ENCODE peak calls at places on chromosome 1, in four cellular contexts. D is glutamatergic neuron; G is activated CD8-positive, alpha-beta T cell treated with anti-CD3 and anti-CD28 coated beads for 36 hours; A is ascending aorta. V is an unnamed sample.

GRCh38 chr1:37177230-37177864 is 143.0 kb upstream of the GRIK3 start:
- DNase-seq in D (peak), G (peak), A (no peak), V (peak)

GRCh38 chr1:8026153-8026975 is at the start of gene ERRFI1:
- DNase-seq in D (peak), G (peak), A (peak), V (peak)

GRCh38 chr1:161274874-161275273 is 16.3 kb downstream of the PCP4L1 start:
- DNase-seq in D (peak), G (no peak), A (no peak), V (no peak)

GRCh38 chr1:220901906-220902305 is 22.7 kb downstream of the HLX start:
- DNase-seq in D (no peak), G (no peak), A (no peak), V (no peak)

GRCh38 chr1:194717941-194718340 is 1531.5 kb upstream of the B3GALT2 start:
- DNase-seq in D (no peak), G (no peak), A (no peak), V (no peak)

GRCh38 chr1:224759570-224760562 is 143.7 kb downstream of the CNIH3 start:
- DNase-seq in D (no peak), G (no peak), A (no peak), V (no peak)

GRCh38 chr1:2322065-2322571 is 69.2 kb downstream of the MORN1 start:
- DNase-seq in D (no peak), G (no peak), A (peak), V (no peak)

GRCh38 chr1:79531790-79532189 is 525.3 kb upstream of the ADGRL4 start:
- DNase-seq in D (no peak), G (no peak), A (no peak), V (no peak)

GRCh38 chr1:45012639-45013278 is 705 bp downstream of the UROD start:
- DNase-seq in D (peak), G (peak), A (peak), V (peak)

GRCh38 chr1:53084589-53084971 is 22.6 kb downstream of the PODN start:
- DNase-seq in D (no peak), G (no peak), A (no peak), V (no peak)

GRCh38 chr1:94962745-94963265 is 35.9 kb upstream of the CNN3 start:
- DNase-seq in D (no peak), G (peak), A (no peak), V (peak)

GRCh38 chr1:156102634-156103511 is 11.6 kb upstream of the LMNA start:
- DNase-seq in D (no peak), G (no peak), A (peak), V (no peak)

GRCh38 chr1:33810571-33810970 is 53.3 kb upstream of the HMGB4 start:
- DNase-seq in D (no peak), G (no peak), A (no peak), V (no peak)

GRCh38 chr1:27705545-27705944 is 20.2 kb upstream of the FAM76A start:
- DNase-seq in D (no peak), G (no peak), A (no peak), V (no peak)

GRCh38 chr1:177586429-177586828 is 383.4 kb downstream of the SEC16B start:
- DNase-seq in D (no peak), G (no peak), A (no peak), V (no peak)

GRCh38 chr1:194873328-194873923 is 1687.0 kb upstream of the B3GALT2 start:
- DNase-seq in D (no peak), G (no peak), A (no peak), V (no peak)

GRCh38 chr1:171286032-171286705 is 27.8 kb upstream of the FMO4 start:
- DNase-seq in D (no peak), G (no peak), A (no peak), V (peak)

GRCh38 chr1:176949033-176949662 is 215.4 kb downstream of the ASTN1 start:
- DNase-seq in D (peak), G (peak), A (no peak), V (peak)

GRCh38 chr1:84736445-84736844 is 46.2 kb upstream of the SSX2IP start:
- DNase-seq in D (no peak), G (no peak), A (no peak), V (no peak)

GRCh38 chr1:23726669-23727068 is 16.6 kb upstream of the ELOA start:
- DNase-seq in D (no peak), G (no peak), A (no peak), V (no peak)

GRCh38 chr1:22364326-22364650 is 87.4 kb upstream of the ZBTB40 start:
- DNase-seq in D (no peak), G (no peak), A (no peak), V (no peak)

GRCh38 chr1:28505406-28506187 is at the start of gene RCC1:
- DNase-seq in D (peak), G (peak), A (peak), V (peak)

GRCh38 chr1:147072371-147073061 is 99.8 kb downstream of the PRKAB2 start:
- DNase-seq in D (peak), G (peak), A (no peak), V (no peak)

GRCh38 chr1:168583571-168583970 is 7.2 kb downstream of the XCL1 start:
- DNase-seq in D (no peak), G (no peak), A (no peak), V (no peak)

GRCh38 chr1:33185541-33185940 is 3.7 kb upstream of the TRIM62 start:
- DNase-seq in D (no peak), G (no peak), A (no peak), V (no peak)

GRCh38 chr1:201955009-201955749 is at the start of gene TIMM17A:
- DNase-seq in D (peak), G (peak), A (peak), V (peak)

GRCh38 chr1:33500547-33500946 is 28.1 kb downstream of the ZSCAN20 start:
- DNase-seq in D (no peak), G (no peak), A (no peak), V (no peak)

GRCh38 chr1:225940385-225941151 is 452 bp downstream of the LEFTY2 start:
- DNase-seq in D (no peak), G (no peak), A (no peak), V (no peak)

GRCh38 chr1:43912607-43913006 is 21.0 kb upstream of the ARTN start:
- DNase-seq in D (no peak), G (no peak), A (peak), V (no peak)

GRCh38 chr1:154696001-154696400 is 88.0 kb upstream of the ADAR start:
- DNase-seq in D (no peak), G (no peak), A (no peak), V (no peak)
- TF ChIP-seq CTCF in D (peak), G (no peak), A (no peak), V (no peak)

GRCh38 chr1:198072177-198072576 is 84.6 kb upstream of the NEK7 start:
- DNase-seq in D (no peak), G (no peak), A (no peak), V (no peak)
- TF ChIP-seq CTCF in D (no peak), G (no peak), A (no peak), V (no peak)

DNA sequence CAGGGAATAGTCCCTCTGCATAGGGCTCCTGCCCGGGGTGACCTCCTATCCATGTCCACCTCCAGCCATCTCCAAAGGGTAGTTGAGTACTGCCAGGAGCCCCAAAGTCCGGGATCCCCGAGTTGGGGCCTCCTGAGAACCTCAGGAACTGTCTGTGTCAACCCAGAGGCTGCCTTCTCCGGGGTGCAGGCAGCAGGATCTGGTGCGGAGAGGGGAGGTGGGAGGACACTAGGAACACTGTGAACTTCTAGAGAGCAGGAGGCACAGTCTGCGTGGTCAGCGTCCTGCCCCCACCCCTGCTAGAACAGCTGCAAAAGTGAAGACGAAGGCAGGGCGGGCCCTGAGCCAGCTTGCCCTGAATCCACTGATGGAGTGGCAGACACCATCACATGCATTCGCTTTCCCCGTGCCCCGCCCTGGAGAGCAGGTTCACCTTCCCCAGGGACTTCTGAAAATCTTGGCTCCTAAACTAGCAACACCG is 44.0 kb upstream of the ARHGEF16 start:
- DNase-seq in D (no peak), G (no peak), A (no peak), V (no peak)
- TF ChIP-seq CTCF in D (no peak), G (no peak), A (no peak), V (no peak)

GRCh38 chr1:56418047-56418680 is 161.2 kb downstream of the PLPP3 start:
- DNase-seq in D (no peak), G (no peak), A (no peak), V (no peak)

GRCh38 chr1:56415258-56415657 is 164.1 kb downstream of the PLPP3 start:
- DNase-seq in D (no peak), G (no peak), A (no peak), V (no peak)

GRCh38 chr1:56415720-56416119 is 163.6 kb downstream of the PLPP3 start:
- DNase-seq in D (no peak), G (no peak), A (no peak), V (no peak)

GRCh38 chr1:56417636-56418035 is 161.7 kb downstream of the PLPP3 start:
- DNase-seq in D (no peak), G (no peak), A (no peak), V (no peak)

DNA sequence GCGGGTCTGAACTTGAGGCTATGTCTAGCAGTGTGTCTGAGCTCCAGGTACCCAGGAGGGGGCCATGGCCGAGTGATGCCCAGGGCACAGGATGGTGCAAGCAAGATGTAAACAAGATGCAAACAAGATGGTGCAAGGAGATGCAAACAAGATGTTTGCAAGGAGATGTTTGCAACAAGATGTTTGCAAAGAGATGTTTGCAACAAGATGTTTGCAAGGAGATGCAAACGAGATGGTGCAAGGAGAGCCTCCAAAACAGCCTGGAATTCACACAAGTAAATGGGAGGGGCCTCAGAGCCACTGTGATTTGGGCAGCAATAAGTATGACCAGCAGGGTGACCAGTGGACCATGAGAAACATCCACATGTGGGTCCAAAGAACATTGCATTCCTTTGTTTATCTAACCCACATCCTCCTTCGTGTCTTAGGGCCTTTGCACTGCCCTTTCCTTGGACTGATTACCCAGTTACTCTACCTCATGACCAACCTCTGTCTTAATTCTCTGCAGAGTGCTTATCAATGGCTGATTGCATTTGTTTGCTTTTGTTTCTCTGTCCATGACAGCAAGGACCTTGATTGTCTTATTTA is 162.9 kb downstream of the PLPP3 start:
- DNase-seq in D (no peak), G (no peak), A (no peak), V (no peak)
- TF ChIP-seq CTCF in D (no peak), G (no peak), A (no peak), V (no peak)

GRCh38 chr1:117010310-117010969 is 8.9 kb downstream of the CD101 start:
- DNase-seq in D (no peak), G (no peak), A (no peak), V (no peak)

GRCh38 chr1:117011334-117011733 is 9.8 kb downstream of the CD101 start:
- DNase-seq in D (no peak), G (no peak), A (no peak), V (no peak)

GRCh38 chr1:117009132-117009531 is 7.6 kb downstream of the CD101 start:
- DNase-seq in D (no peak), G (peak), A (no peak), V (no peak)

GRCh38 chr1:117007719-117008013 is 6.1 kb downstream of the CD101 start:
- DNase-seq in D (no peak), G (no peak), A (no peak), V (no peak)

GRCh38 chr1:117008675-117009074 is 7.1 kb downstream of the CD101 start:
- DNase-seq in D (no peak), G (no peak), A (no peak), V (no peak)
- TF ChIP-seq CTCF in D (no peak), G (no peak), A (no peak), V (no peak)

DNA sequence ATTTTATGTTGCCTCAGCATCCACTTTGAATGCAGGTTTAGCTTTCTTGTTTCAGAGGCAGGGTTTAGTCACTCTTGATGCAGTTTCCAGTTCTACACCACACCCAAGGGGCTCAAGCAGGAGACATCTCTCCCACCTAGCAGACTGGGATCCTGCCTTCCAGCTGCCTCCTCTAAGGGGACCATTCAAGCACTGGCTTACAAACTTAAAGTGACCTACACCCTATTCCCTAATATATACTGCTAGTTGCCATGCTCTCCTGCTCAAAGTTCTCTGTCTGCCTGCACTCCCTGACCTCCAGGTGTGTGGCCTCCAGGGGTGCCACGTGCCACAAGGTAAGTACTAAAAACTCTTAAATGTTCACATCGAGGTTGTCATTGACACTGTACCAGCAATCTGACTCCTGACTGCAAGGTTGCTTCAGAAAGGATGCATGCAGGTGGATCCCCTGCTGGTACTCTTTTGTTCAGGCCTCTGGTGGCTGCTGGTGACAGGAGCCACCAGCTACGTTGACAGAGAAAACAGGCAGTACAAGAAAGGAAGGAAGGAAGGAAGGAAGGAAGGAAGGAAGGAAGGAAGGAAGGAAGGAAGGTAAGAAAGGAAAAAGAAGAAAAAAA is 185.9 kb downstream of the COQ8A start:
- DNase-seq in D (no peak), G (no peak), A (no peak), V (no peak)
- TF ChIP-seq CTCF in D (no peak), G (no peak), A (no peak), V (no peak)

GRCh38 chr1:167369933-167370332 is 148.4 kb downstream of the CD247 start:
- DNase-seq in D (no peak), G (no peak), A (no peak), V (no peak)

GRCh38 chr1:167373398-167373797 is 144.9 kb downstream of the CD247 start:
- DNase-seq in D (no peak), G (no peak), A (no peak), V (no peak)

GRCh38 chr1:167375949-167376348 is 142.4 kb downstream of the CD247 start:
- DNase-seq in D (no peak), G (no peak), A (no peak), V (no peak)

DNA sequence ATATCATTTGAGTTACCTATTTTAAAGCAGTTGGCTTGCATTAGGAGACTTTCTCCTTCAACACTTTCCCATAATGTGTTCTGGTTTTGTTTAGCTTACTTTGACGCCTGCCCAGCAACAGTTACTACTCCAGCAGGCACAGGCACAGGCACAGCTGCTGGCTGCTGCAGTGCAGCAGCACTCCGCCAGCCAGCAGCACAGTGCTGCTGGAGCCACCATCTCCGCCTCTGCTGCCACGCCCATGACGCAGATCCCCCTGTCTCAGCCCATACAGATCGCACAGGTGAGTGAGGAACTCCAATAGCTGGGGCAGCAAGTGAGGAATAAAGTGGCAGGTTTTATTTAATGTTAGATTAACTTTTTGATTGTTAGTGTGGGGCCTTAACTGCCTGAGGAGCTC is 144.3 kb downstream of the CD247 start:
- DNase-seq in D (peak), G (no peak), A (no peak), V (no peak)
- TF ChIP-seq CTCF in D (no peak), G (no peak), A (no peak), V (no peak)

GRCh38 chr1:169809370-169810095 is 14.8 kb upstream of the METTL18 start:
- DNase-seq in D (no peak), G (peak), A (no peak), V (peak)
- TF ChIP-seq CTCF in D (peak), G (peak), A (peak), V (no peak)

GRCh38 chr1:56961426-56961825 is 4.4 kb downstream of the C8B start:
- DNase-seq in D (no peak), G (no peak), A (no peak), V (no peak)

GRCh38 chr1:56965916-56966697 is at the start of gene C8B:
- DNase-seq in D (no peak), G (no peak), A (no peak), V (no peak)

GRCh38 chr1:56965191-56965590 is 624 bp downstream of the C8B start:
- DNase-seq in D (no peak), G (no peak), A (no peak), V (no peak)

GRCh38 chr1:56964349-56964748 is 1.5 kb downstream of the C8B start:
- DNase-seq in D (no peak), G (no peak), A (no peak), V (no peak)

GRCh38 chr1:56963667-56964066 is 2.1 kb downstream of the C8B start:
- DNase-seq in D (no peak), G (no peak), A (no peak), V (no peak)
- TF ChIP-seq CTCF in D (no peak), G (no peak), A (no peak), V (no peak)

DNA sequence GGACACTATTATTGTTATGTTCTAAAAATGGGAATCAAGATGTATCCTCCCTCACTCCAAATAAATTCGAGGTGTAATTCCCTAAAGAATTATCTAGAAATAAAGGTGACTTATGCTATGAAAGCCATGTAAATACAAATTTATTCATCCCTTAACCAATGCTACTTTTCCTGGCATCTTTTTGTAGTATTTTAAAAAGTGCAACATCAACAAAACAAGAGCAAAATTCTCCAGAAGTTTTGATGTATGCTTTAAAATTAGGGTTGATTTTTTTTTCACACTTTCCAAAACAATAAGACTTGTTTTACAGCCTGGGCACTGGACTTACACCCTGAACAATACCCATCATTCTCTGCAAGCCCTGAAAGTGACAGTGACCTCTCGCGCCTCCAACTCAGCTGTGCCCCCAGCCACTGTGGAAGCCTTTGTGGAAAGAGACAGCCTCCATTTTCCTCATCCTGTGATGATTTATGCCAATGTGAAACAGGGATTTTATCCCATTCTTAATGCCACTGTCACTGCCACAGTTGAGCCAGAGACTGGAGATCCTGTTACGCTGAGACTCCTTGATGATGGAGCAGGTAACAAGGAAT is 21.4 kb upstream of the CLCA1 start:
- DNase-seq in D (no peak), G (no peak), A (no peak), V (no peak)
- TF ChIP-seq CTCF in D (no peak), G (no peak), A (no peak), V (no peak)